ENCODE peak calls at places on chromosomes 11 and 22, in five cellular contexts. One of them, this sample, is unnamed.

GRCh38 chr11:58199271-58199670 is 4.7 kb downstream of the OR1S2 start:
- DNase-seq in MM.1S: no peak
- DNase-seq in fibroblast of lung: no peak
- DNase-seq in mammary epithelial cell: no peak
- DNase-seq in PC-3: peak
- DNase-seq in this sample: no peak

GRCh38 chr22:29744902-29745301 is 21.9 kb downstream of the ZMAT5 start:
- DNase-seq in fibroblast of lung: peak
- DNase-seq in MM.1S: no peak
- DNase-seq in PC-3: no peak
- DNase-seq in mammary epithelial cell: peak
- DNase-seq in this sample: no peak

GRCh38 chr11:44564198-44564597 is 1.3 kb upstream of the CD82 start:
- DNase-seq in mammary epithelial cell: peak
- DNase-seq in PC-3: no peak
- DNase-seq in MM.1S: peak
- DNase-seq in fibroblast of lung: no peak
- DNase-seq in this sample: no peak

GRCh38 chr11:12842933-12843636 is 166.0 kb upstream of the RASSF10 start:
- DNase-seq in PC-3: peak
- DNase-seq in mammary epithelial cell: peak
- DNase-seq in fibroblast of lung: peak
- DNase-seq in MM.1S: no peak
- DNase-seq in this sample: no peak

GRCh38 chr11:93652161-93652597 is 9.3 kb upstream of the CEP295 start:
- DNase-seq in fibroblast of lung: peak
- DNase-seq in MM.1S: peak
- DNase-seq in mammary epithelial cell: peak
- DNase-seq in PC-3: peak
- DNase-seq in this sample: peak

GRCh38 chr11:116702772-116703360 is 69.9 kb downstream of the BUD13 start:
- DNase-seq in PC-3: peak
- DNase-seq in fibroblast of lung: no peak
- DNase-seq in MM.1S: no peak
- DNase-seq in mammary epithelial cell: no peak
- DNase-seq in this sample: no peak

GRCh38 chr22:19739911-19740449 is 16.6 kb downstream of the GP1BB start:
- DNase-seq in MM.1S: no peak
- DNase-seq in PC-3: no peak
- DNase-seq in fibroblast of lung: no peak
- DNase-seq in mammary epithelial cell: no peak
- DNase-seq in this sample: no peak

GRCh38 chr11:32381149-32381548 is 54.2 kb downstream of the WT1 start:
- DNase-seq in MM.1S: no peak
- DNase-seq in mammary epithelial cell: no peak
- DNase-seq in PC-3: no peak
- DNase-seq in fibroblast of lung: no peak
- DNase-seq in this sample: no peak

GRCh38 chr11:47395225-47396048 is 13.0 kb upstream of the SLC39A13 start:
- DNase-seq in mammary epithelial cell: no peak
- DNase-seq in fibroblast of lung: no peak
- DNase-seq in MM.1S: no peak
- DNase-seq in PC-3: no peak
- DNase-seq in this sample: peak

GRCh38 chr11:106156290-106156937 is 79.0 kb downstream of the AASDHPPT start:
- DNase-seq in mammary epithelial cell: peak
- DNase-seq in MM.1S: peak
- DNase-seq in fibroblast of lung: peak
- DNase-seq in PC-3: peak
- DNase-seq in this sample: peak

GRCh38 chr22:44340271-44341239 is 27.8 kb upstream of the SHISAL1 start:
- DNase-seq in MM.1S: no peak
- DNase-seq in fibroblast of lung: no peak
- DNase-seq in mammary epithelial cell: no peak
- DNase-seq in PC-3: no peak
- DNase-seq in this sample: no peak

GRCh38 chr11:86741489-86742435 is 58.6 kb upstream of the PRSS23 start:
- DNase-seq in PC-3: peak
- DNase-seq in MM.1S: no peak
- DNase-seq in fibroblast of lung: peak
- DNase-seq in mammary epithelial cell: peak
- DNase-seq in this sample: no peak

GRCh38 chr11:61007383-61007970 is 36.0 kb downstream of the CD6 start:
- DNase-seq in PC-3: no peak
- DNase-seq in mammary epithelial cell: no peak
- DNase-seq in fibroblast of lung: no peak
- DNase-seq in MM.1S: peak
- DNase-seq in this sample: no peak

GRCh38 chr11:74937696-74938475 is 11.0 kb downstream of the XRRA1 start:
- DNase-seq in MM.1S: no peak
- DNase-seq in PC-3: peak
- DNase-seq in fibroblast of lung: no peak
- DNase-seq in mammary epithelial cell: peak
- DNase-seq in this sample: no peak

GRCh38 chr11:117859061-117859460 is 17.4 kb downstream of the FXYD6 start:
- DNase-seq in fibroblast of lung: no peak
- DNase-seq in mammary epithelial cell: no peak
- DNase-seq in MM.1S: no peak
- DNase-seq in PC-3: no peak
- DNase-seq in this sample: no peak

GRCh38 chr11:24253237-24253760 is 243.6 kb upstream of the LUZP2 start:
- DNase-seq in fibroblast of lung: no peak
- DNase-seq in PC-3: no peak
- DNase-seq in MM.1S: no peak
- DNase-seq in mammary epithelial cell: no peak
- DNase-seq in this sample: no peak

GRCh38 chr22:37846433-37846832 is 2.3 kb upstream of the ANKRD54 start:
- DNase-seq in PC-3: no peak
- DNase-seq in MM.1S: no peak
- DNase-seq in mammary epithelial cell: no peak
- DNase-seq in fibroblast of lung: no peak
- DNase-seq in this sample: no peak

GRCh38 chr22:38403806-38404205 is 51.2 kb downstream of the KCNJ4 start:
- DNase-seq in fibroblast of lung: no peak
- DNase-seq in MM.1S: no peak
- DNase-seq in PC-3: no peak
- DNase-seq in mammary epithelial cell: no peak
- DNase-seq in this sample: peak

GRCh38 chr11:78432058-78432515 is 14.5 kb upstream of the GAB2 start:
- DNase-seq in MM.1S: peak
- DNase-seq in fibroblast of lung: peak
- DNase-seq in PC-3: peak
- DNase-seq in mammary epithelial cell: no peak
- DNase-seq in this sample: no peak

GRCh38 chr11:69637956-69638871 is 2.7 kb upstream of the CCND1 start:
- DNase-seq in PC-3: peak
- DNase-seq in MM.1S: no peak
- DNase-seq in mammary epithelial cell: peak
- DNase-seq in fibroblast of lung: peak
- DNase-seq in this sample: no peak

GRCh38 chr11:62708423-62709261 is 1.2 kb downstream of the GNG3 start:
- DNase-seq in MM.1S: no peak
- DNase-seq in PC-3: no peak
- DNase-seq in fibroblast of lung: no peak
- DNase-seq in mammary epithelial cell: peak
- DNase-seq in this sample: peak

DNA sequence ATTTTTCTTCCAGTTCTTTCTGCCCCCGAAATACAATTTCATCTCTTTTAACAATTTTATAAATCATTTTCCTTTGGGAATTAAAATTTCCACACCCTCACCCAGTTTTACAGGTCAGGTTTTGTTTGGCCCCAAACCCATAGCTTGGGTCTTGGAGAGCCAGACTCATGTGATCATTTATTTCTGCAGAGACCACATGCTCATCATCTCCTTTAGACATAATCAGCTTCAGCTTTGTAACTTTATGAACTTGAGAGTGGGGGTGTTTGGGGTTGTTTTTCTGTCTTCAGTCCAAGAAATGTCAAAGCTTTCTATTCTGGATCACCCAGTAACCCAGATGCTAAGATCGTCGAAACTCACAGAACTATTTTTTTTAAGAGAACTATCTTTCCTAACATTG is 70.9 kb downstream of the DBX1 start:
- DNase-seq in PC-3: no peak
- DNase-seq in mammary epithelial cell: no peak
- DNase-seq in MM.1S: no peak
- DNase-seq in fibroblast of lung: peak
- DNase-seq in this sample: no peak
- H3K27ac ChIP-seq in PC-3: no peak
- H3K27ac ChIP-seq in mammary epithelial cell: no peak
- H3K27ac ChIP-seq in MM.1S: peak
- H3K27ac ChIP-seq in fibroblast of lung: no peak
- H3K27ac ChIP-seq in this sample: no peak

DNA sequence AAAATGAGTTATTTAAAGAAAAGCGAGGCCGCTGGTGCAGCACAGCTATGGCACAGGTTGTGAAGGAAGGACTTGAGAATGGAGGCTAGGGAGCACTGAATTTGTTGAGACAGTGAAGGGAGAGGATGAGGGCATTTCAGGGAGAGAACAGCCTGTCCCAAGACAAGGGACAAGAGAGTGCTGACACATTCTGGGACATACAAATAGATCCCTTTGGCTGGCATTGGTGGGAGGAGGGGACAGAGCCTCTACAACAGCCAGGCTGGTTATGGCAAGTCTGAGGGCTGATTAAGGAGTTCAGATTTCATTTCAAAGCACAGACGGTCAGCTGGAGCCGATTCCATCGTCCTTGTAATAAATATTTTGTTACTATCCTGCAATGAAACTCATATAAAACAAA is 1.7 kb upstream of the SLC29A2 start:
- DNase-seq in MM.1S: no peak
- DNase-seq in mammary epithelial cell: no peak
- DNase-seq in PC-3: no peak
- DNase-seq in fibroblast of lung: no peak
- DNase-seq in this sample: no peak
- H2AFZ ChIP-seq in MM.1S: no peak
- H2AFZ ChIP-seq in mammary epithelial cell: no peak
- H2AFZ ChIP-seq in PC-3: no peak
- H2AFZ ChIP-seq in fibroblast of lung: no peak
- H2AFZ ChIP-seq in this sample: no peak

GRCh38 chr22:32534252-32535215 is 59.9 kb downstream of the FBXO7 start:
- DNase-seq in PC-3: no peak
- DNase-seq in fibroblast of lung: no peak
- DNase-seq in MM.1S: no peak
- DNase-seq in mammary epithelial cell: no peak
- DNase-seq in this sample: no peak
- H3K27ac ChIP-seq in PC-3: no peak
- H3K27ac ChIP-seq in fibroblast of lung: no peak
- H3K27ac ChIP-seq in MM.1S: no peak
- H3K27ac ChIP-seq in mammary epithelial cell: no peak
- H3K27ac ChIP-seq in this sample: no peak

GRCh38 chr11:134382830-134383229 is 29.2 kb downstream of the B3GAT1 start:
- DNase-seq in MM.1S: no peak
- DNase-seq in fibroblast of lung: no peak
- DNase-seq in PC-3: no peak
- DNase-seq in mammary epithelial cell: no peak
- DNase-seq in this sample: no peak
- H2AFZ ChIP-seq in MM.1S: no peak
- H2AFZ ChIP-seq in fibroblast of lung: no peak
- H2AFZ ChIP-seq in PC-3: no peak
- H2AFZ ChIP-seq in mammary epithelial cell: no peak
- H2AFZ ChIP-seq in this sample: no peak

DNA sequence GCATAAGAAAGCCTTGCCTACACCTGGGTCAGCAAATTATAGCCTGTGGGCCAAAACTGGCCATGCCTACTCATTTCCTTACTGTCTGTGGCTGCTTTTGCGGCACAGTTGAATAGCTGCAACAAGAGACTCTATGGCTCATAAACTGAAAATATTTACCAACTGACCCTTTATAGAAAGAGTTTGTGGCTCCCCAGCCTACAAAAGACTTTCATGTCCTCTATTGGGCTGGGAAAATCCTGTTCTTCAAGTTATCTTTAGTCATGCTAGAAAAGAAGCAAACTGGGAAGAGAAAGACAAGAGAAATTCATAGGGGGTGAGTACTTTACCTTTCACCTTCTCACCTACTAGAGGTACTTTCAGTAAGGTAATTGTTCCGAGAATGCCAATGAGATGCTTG is 175.1 kb downstream of the SWAP70 start:
- DNase-seq in PC-3: peak
- DNase-seq in fibroblast of lung: no peak
- DNase-seq in MM.1S: no peak
- DNase-seq in mammary epithelial cell: peak
- DNase-seq in this sample: no peak
- H3K27ac ChIP-seq in PC-3: peak
- H3K27ac ChIP-seq in fibroblast of lung: no peak
- H3K27ac ChIP-seq in MM.1S: no peak
- H3K27ac ChIP-seq in mammary epithelial cell: peak
- H3K27ac ChIP-seq in this sample: no peak

DNA sequence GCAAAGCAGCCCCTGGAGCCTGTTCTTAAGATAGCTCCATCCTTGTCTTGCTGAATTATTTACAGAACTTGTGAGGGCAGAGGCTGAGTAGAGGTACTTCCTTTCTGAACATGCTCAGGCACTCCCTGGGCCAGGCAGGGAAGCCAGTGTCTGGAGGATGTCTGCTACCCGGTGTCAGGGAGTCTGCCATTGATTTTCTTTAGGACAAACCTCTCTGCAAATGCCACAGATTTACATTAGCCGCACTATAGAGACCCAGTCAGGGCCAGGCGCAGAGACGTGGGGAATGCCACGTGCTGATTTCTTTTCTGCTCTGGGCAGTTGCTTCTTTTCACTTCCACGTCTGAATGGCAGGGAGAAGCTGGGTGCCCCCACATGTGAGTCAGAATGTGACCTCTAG is 585.5 kb downstream of the NTM start:
- DNase-seq in PC-3: no peak
- DNase-seq in fibroblast of lung: peak
- DNase-seq in mammary epithelial cell: no peak
- DNase-seq in MM.1S: no peak
- DNase-seq in this sample: no peak
- H2AFZ ChIP-seq in PC-3: no peak
- H2AFZ ChIP-seq in fibroblast of lung: no peak
- H2AFZ ChIP-seq in mammary epithelial cell: peak
- H2AFZ ChIP-seq in MM.1S: no peak
- H2AFZ ChIP-seq in this sample: no peak

This sample was measured in Karpas-422.